ENCODE peak calls at places on chromosomes 2 and 18, in five cellular contexts. I is tibial artery, Q is GM12864, T is bronchial epithelial cell, B is astrocyte of the spinal cord. F is an unnamed sample.

GRCh38 chr2:72515696-72516095 is 310.1 kb downstream of the EXOC6B start:
- DNase-seq in T (no peak), B (peak), I (no peak), Q (no peak), F (no peak)

GRCh38 chr2:11370377-11371098 is 26.1 kb upstream of the ROCK2 start:
- DNase-seq in I (no peak), T (peak), Q (no peak), B (peak), F (no peak)

GRCh38 chr2:128645631-128646030 is 327.0 kb upstream of the HS6ST1 start:
- DNase-seq in T (no peak), Q (no peak), I (peak), B (no peak), F (no peak)

GRCh38 chr2:33136056-33136455 is 189.3 kb downstream of the LTBP1 start:
- DNase-seq in I (no peak), B (peak), T (no peak), Q (no peak), F (no peak)

GRCh38 chr2:24409700-24410556 is 49.6 kb upstream of the ITSN2 start:
- DNase-seq in T (peak), B (peak), Q (peak), I (no peak), F (no peak)

GRCh38 chr2:18620867-18621266 is 31.5 kb upstream of the NT5C1B start:
- DNase-seq in Q (no peak), B (no peak), I (no peak), T (no peak), F (no peak)

GRCh38 chr2:161239416-161240109 is 68.7 kb upstream of the PSMD14 start:
- DNase-seq in B (no peak), T (no peak), I (no peak), Q (no peak), F (no peak)

GRCh38 chr2:230411484-230412368 is 4.3 kb upstream of the SP100 start:
- DNase-seq in I (peak), Q (peak), B (peak), T (no peak), F (no peak)

GRCh38 chr2:15242936-15243461 is 318.1 kb downstream of the NBAS start:
- DNase-seq in I (no peak), T (no peak), B (no peak), Q (no peak), F (no peak)

GRCh38 chr18:35732652-35733051 is 151.1 kb downstream of the GALNT1 start:
- DNase-seq in B (peak), Q (no peak), I (no peak), T (no peak), F (no peak)

GRCh38 chr2:217878865-217879595 is 123.8 kb downstream of the TNS1 start:
- DNase-seq in I (no peak), T (no peak), Q (no peak), B (no peak), F (no peak)

GRCh38 chr18:58298251-58299134 is 254.5 kb downstream of the NEDD4L start:
- DNase-seq in B (no peak), Q (no peak), T (peak), I (no peak), F (no peak)

GRCh38 chr2:26054598-26055348 is 20.9 kb downstream of the RAB10 start:
- DNase-seq in Q (no peak), B (peak), T (no peak), I (no peak), F (no peak)

GRCh38 chr18:37476182-37476581 is 89.4 kb downstream of the CELF4 start:
- DNase-seq in B (no peak), I (no peak), Q (peak), T (peak), F (no peak)

GRCh38 chr2:159034728-159035127 is 66.3 kb downstream of the TANC1 start:
- DNase-seq in B (no peak), Q (no peak), T (no peak), I (no peak), F (no peak)

DNA sequence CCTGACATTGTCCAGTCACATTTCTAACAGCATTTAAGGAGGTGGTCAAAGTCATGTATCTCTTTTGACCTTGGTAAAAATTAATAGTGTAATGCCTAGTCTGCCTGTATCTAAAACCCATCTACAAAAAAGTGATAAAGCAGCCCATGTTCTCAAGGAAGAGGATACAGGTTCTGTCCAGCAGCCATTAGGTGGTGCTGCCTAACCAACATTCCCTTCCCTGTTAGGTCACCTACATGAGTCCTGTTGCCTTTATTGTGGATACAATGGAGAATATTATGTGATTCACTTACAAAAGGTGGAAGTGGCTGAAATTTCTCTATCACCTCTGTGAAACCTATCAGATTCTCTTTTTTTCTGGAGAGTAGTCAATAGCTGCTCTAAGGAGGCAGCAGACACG is 52.5 kb downstream of the AQP4 start:
- DNase-seq in Q (peak), I (no peak), T (peak), B (no peak), F (peak)
- TF ChIP-seq CTCF in Q (peak), I (peak), T (peak), B (peak), F (peak)

DNA sequence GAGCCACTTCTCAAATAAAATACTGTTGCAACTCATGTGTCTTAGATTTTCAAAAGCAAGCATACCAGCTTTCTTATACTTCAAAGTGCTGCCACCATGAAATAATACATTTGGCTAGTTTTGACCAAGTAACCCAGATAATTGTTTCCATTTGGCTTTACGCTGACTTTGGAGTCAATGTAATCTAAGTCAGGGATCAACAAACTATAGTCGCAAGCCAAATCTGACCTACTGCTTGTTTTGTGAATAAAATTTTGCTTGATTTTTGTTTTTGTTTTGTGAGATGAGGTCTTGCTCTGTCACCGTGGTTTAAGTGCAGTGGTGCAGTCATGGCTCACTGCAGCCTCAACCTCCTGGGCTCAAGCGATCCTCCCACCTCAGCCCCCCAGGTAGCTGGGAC is 65.0 kb downstream of the OXER1 start:
- DNase-seq in Q (no peak), T (no peak), B (no peak), I (no peak), F (no peak)
- H3K4me3 ChIP-seq in Q (no peak), T (no peak), B (no peak), I (no peak), F (no peak)

DNA sequence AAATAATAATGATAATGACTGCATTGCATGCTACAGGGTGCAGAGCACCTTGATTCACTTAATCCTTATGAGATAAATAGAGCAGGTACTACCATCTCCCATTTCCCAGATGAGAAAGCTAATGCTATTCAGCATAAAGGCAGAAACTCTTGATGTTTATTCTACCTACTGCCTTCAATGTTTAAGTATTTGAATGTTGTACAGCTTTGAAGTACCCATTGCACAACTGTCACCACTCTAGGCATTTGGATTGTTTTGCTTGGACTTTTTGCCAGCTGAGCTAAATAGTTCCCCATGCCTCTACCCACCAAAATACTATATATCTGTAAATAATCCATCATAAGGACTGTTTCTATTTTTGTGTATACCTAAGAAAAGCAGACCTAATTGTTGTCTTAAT is 7.7 kb upstream of the MXD1 start:
- DNase-seq in T (no peak), B (no peak), I (no peak), Q (no peak), F (no peak)
- TF ChIP-seq CTCF in T (no peak), B (no peak), I (no peak), Q (no peak), F (no peak)

GRCh38 chr2:196166876-196167275 is 4.5 kb downstream of the STK17B start:
- DNase-seq in T (peak), Q (no peak), I (no peak), B (peak), F (no peak)

GRCh38 chr2:196170202-196170680 is 1.1 kb downstream of the STK17B start:
- DNase-seq in Q (no peak), I (no peak), B (peak), T (peak), F (peak)

GRCh38 chr2:196168181-196168580 is 3.2 kb downstream of the STK17B start:
- DNase-seq in T (peak), I (no peak), Q (no peak), B (peak), F (no peak)

GRCh38 chr2:196169521-196169920 is 1.9 kb downstream of the STK17B start:
- DNase-seq in I (no peak), B (peak), Q (no peak), T (no peak), F (no peak)

GRCh38 chr2:196167666-196168065 is 3.7 kb downstream of the STK17B start:
- DNase-seq in I (no peak), B (peak), Q (no peak), T (no peak), F (no peak)
- H3K4me3 ChIP-seq in I (peak), B (peak), Q (peak), T (no peak), F (no peak)

GRCh38 chr18:30639361-30639760 is 403.2 kb downstream of the DSC3 start:
- DNase-seq in T (no peak), I (no peak), Q (no peak), B (no peak), F (no peak)
- TF ChIP-seq CTCF in T (no peak), I (no peak), Q (no peak), B (no peak), F (no peak)

GRCh38 chr2:120955427-120955826 is 219.8 kb downstream of the GLI2 start:
- DNase-seq in T (no peak), B (peak), Q (no peak), I (no peak), F (no peak)
- H3K4me3 ChIP-seq in T (no peak), B (no peak), Q (no peak), I (no peak), F (no peak)

DNA sequence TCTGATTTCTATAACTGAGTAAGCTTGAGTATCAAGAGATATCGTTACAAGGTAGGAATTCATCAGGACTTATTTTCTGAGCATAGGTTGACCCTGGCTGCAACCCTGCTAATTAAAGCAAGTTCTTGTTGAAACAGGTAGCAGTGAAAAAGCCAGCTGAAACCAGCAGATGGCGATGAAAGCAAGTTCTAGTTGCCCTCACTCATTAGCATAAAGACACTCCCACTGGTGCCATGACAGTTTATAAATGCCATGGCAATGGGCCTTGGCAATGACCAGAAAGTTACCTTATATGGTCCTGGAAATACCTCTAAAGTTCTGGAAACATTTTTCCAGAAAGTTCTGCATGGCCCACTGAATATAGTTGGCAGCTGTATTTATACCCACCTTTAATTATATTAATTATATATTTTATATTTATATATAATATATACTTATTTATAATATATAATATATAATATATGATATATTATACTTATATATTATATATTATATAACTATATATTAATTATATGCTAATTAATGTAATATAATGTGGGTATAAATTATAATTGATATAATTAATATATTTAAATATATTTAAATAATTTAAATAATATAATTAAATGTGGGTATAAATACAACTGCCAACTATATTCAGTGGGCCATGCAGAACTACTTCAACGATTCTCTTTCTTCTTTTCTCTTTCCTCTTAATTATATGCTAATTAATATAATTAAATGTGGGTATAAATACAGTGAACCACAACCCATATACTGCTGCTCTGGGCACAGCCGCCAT is 188.0 kb downstream of the CDH7 start:
- DNase-seq in B (peak), Q (peak), I (no peak), T (peak), F (no peak)
- TF ChIP-seq CTCF in B (peak), Q (peak), I (no peak), T (peak), F (peak)

GRCh38 chr2:8546319-8547283 is 135.3 kb upstream of the ID2 start:
- DNase-seq in I (peak), B (no peak), Q (no peak), T (no peak), F (no peak)

GRCh38 chr2:8544168-8544785 is 137.6 kb upstream of the ID2 start:
- DNase-seq in I (peak), Q (no peak), B (no peak), T (no peak), F (no peak)

GRCh38 chr2:8543412-8544167 is 138.3 kb upstream of the ID2 start:
- DNase-seq in T (no peak), I (peak), B (peak), Q (no peak), F (no peak)

GRCh38 chr2:8545676-8546318 is 136.1 kb upstream of the ID2 start:
- DNase-seq in I (peak), T (no peak), Q (no peak), B (no peak), F (no peak)

GRCh38 chr2:8544786-8545631 is 136.8 kb upstream of the ID2 start:
- DNase-seq in B (peak), I (peak), Q (no peak), T (no peak), F (no peak)
- H3K4me3 ChIP-seq in B (no peak), I (no peak), Q (no peak), T (no peak), F (no peak)